ENCODE peak calls at places on chromosomes 11 and 22, in four cellular contexts. X is A549, U is GM12878, N is K562. A is an unnamed sample.
A peak's percentile ranks its signal among the peaks of the same experiment; 100 is the strongest.

GRCh38 chr11:8354622-8355417 is 91.1 kb upstream of the LMO1 start:
- DNase-seq in X (no peak), U (no peak), N (no peak), A (no peak)

GRCh38 chr22:22243033-22243680 is 1.4 kb upstream of the VPREB1 start:
- DNase-seq in X (no peak), U (no peak), N (no peak), A (no peak)

GRCh38 chr11:17371614-17372013 is 16.8 kb downstream of the KCNJ11 start:
- DNase-seq in X (no peak), U (no peak), N (no peak), A (no peak)

GRCh38 chr11:9203715-9204311 is 61.3 kb downstream of the DENND5A start:
- DNase-seq in X (no peak), U (no peak), N (no peak), A (peak; percentile 10)

GRCh38 chr11:97794876-97795275 is 1225.9 kb upstream of the CNTN5 start:
- DNase-seq in X (no peak), U (no peak), N (no peak), A (no peak)

GRCh38 chr22:19448739-19449421 is 1.4 kb upstream of the C22orf39 start:
- DNase-seq in X (no peak), U (no peak), N (no peak), A (no peak)

GRCh38 chr11:113240389-113240788 is 74.0 kb upstream of the TTC12 start:
- DNase-seq in X (no peak), U (no peak), N (no peak), A (no peak)

GRCh38 chr22:23225724-23226496 is 45.6 kb downstream of the BCR start:
- DNase-seq in X (peak; percentile 24), U (no peak), N (peak; percentile 59), A (no peak)

GRCh38 chr11:1574256-1575242 is 2.5 kb upstream of the DUSP8 start:
- DNase-seq in X (peak; percentile 68), U (no peak), N (peak; percentile 86), A (no peak)

GRCh38 chr11:33891714-33892327 is at the start of gene LMO2:
- DNase-seq in X (no peak), U (no peak), N (peak; percentile 56), A (no peak)

GRCh38 chr11:13368041-13368446 is 90.5 kb downstream of the BMAL1 start:
- DNase-seq in X (no peak), U (no peak), N (no peak), A (peak; percentile 9)

GRCh38 chr11:11589385-11589890 is 32.4 kb downstream of the GALNT18 start:
- DNase-seq in X (no peak), U (no peak), N (no peak), A (no peak)

GRCh38 chr11:130650456-130651068 is 202.1 kb downstream of the ADAMTS15 start:
- DNase-seq in X (no peak), U (no peak), N (no peak), A (no peak)

GRCh38 chr11:15742626-15743243 is 613.6 kb downstream of the SOX6 start:
- DNase-seq in X (no peak), U (no peak), N (no peak), A (no peak)

GRCh38 chr11:134036484-134037092 is 32.3 kb upstream of the JAM3 start:
- DNase-seq in X (no peak), U (no peak), N (no peak), A (no peak)

GRCh38 chr22:33014621-33015020 is 43.6 kb downstream of the SYN3 start:
- DNase-seq in X (no peak), U (no peak), N (no peak), A (no peak)

GRCh38 chr11:6505577-6506240 is 8.6 kb downstream of the DNHD1 start:
- DNase-seq in X (peak; percentile 43), U (no peak), N (peak; percentile 33), A (peak; percentile 25)

GRCh38 chr11:60855726-60856633 is at the start of gene PTGDR2:
- DNase-seq in X (no peak), U (no peak), N (peak; percentile 49), A (peak; percentile 71)

GRCh38 chr11:72223615-72224586 is 666 bp upstream of the INPPL1 start:
- DNase-seq in X (no peak), U (no peak), N (peak; percentile 77), A (no peak)

GRCh38 chr11:43997022-43997665 is 50.6 kb upstream of the ACCSL start:
- DNase-seq in X (no peak), U (peak; percentile 4), N (no peak), A (no peak)

GRCh38 chr11:27777013-27777412 is 76.8 kb upstream of the BDNF start:
- DNase-seq in X (no peak), U (no peak), N (no peak), A (no peak)

GRCh38 chr11:34075178-34075820 is 23.8 kb downstream of the CAPRIN1 start:
- DNase-seq in X (no peak), U (no peak), N (no peak), A (no peak)

DNA sequence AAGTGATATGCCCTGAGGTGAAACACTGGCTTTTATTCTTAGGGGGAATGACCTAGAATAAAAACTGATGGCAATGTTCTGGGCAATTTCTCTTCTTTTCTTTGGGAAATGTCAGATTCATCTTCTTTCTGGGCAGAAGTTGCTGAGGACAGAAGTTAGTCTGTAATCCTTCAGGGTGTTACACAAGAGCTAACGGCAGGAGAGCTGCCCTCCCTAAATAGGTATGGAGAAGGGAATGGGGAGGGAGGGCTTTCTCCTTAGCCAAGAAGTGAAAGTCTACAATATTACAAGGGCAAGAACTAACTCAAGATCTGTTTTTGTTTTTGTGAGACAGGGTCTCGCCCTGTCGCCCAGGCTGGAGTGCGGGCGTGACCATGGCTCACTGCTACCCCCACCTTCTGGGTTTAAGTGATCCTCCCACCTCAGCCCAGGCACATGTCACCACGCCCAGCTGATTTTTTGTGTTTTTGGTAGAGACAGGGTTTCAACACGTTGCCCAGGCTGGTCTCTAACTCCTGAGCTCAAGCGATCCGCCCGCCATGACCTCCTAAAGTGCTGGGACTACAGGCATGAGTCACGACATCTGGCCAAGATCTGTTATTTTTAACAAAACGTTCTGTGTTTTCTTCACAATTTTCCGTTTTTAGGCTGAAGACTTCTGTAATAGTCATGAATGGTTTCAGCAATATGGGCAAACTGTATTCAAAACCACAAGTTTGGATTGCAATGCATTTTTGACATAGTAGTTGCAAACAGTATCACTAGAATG is 7.2 kb downstream of the PIWIL4 start:
- DNase-seq in X (no peak), U (no peak), N (no peak), A (no peak)
- TF ChIP-seq POLR2A in X (no peak), U (no peak), N (no peak), A (no peak)

DNA sequence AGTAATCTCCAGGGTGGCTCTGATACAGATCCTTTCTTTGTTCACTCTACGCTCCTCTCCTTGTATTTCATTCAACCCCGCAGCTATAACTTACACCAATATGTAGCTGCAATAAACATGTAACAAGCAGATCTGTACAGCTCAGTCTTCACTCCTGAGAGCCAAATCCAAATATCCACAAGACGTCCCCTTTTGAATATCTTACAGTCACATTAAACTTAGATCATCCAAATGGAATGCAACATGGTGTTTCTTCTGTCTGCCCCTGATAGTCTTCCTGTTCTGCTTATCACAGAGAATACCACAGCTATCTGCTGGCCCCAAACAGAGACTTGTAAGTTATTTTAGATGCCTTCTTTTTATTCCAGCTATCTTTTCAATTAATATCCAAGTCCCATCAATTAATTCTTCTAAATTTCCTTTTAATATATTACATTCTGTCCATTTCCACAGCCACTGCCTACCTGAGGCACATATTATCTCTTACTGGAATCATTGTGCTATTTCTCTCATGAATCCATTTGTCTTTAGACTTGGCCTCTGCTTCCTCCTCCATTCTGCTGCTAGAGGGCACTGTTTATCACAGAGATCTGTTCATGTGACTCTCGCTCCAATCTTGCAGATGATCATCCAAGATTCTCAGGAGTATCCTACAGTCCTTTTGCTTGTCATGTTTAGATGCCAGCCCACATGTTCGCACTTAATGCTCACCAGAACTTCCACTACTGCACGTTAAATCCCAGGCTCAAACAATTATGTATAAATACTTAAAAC is 908.6 kb downstream of the NTM start:
- DNase-seq in X (no peak), U (peak; percentile 4), N (no peak), A (no peak)
- TF ChIP-seq CHD4 in X (no peak), U (no peak), N (no peak), A (no peak)

DNA sequence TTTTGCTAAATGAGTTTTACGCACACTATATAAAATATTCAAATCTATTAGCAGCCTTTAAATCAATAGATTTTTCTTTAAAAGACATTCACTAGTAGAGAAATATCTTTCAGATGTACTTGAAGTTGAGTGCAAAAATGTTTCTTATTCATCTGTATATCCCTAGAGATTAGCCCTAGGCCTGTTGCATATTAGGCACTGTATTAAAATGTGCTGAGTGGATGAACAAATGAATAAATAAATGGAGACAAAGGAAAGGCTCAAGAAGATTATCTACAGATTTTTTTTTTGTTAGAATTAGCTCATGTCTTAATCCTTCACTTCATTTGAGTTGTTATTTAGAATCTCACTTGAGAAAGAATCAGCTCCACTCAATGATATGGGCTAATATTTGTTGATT is 12.0 kb upstream of the MMP13 start:
- DNase-seq in X (no peak), U (no peak), N (no peak), A (no peak)
- TF ChIP-seq POLR2A in X (no peak), U (no peak), N (no peak), A (no peak)

DNA sequence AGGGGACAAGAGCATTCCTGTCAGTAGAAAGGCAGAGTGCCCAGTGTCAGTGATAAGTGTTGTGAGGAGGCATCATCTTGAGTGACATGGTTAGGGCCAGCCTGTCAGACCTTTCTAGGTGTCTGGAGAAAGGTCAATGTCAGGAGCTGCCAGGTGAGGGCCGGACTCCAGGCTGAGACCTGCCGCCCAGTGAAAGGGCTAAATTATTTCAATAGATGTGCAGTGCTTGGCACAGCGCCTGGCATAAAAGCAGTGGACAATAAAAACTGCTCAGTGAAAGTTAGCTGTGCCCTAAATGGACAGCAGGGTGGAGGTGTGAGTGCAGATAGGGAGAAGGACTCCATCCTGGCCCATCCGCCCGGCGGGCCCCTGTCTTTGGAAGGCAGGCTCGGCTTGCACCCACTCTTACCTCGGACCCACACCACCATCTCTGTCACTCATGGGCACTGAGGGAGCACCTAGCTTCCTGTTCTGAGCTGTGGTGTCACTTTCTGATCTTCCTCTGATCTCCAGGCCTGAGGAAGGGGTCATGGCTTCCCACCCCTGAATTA is 23.5 kb upstream of the WNT11 start:
- DNase-seq in X (no peak), U (no peak), N (no peak), A (no peak)
- TF ChIP-seq CHD4 in X (no peak), U (no peak), N (no peak), A (no peak)

GRCh38 chr11:64776425-64776824 is 1.9 kb downstream of the SF1 start:
- DNase-seq in X (no peak), U (no peak), N (no peak), A (no peak)

GRCh38 chr11:64776875-64777274 is 1.5 kb downstream of the SF1 start:
- DNase-seq in X (no peak), U (no peak), N (no peak), A (no peak)

GRCh38 chr11:64778223-64778472 is 194 bp downstream of the SF1 start:
- DNase-seq in X (no peak), U (no peak), N (peak; percentile 84), A (no peak)

GRCh38 chr11:64777449-64778222 is 706 bp downstream of the SF1 start:
- DNase-seq in X (peak; percentile 94), U (no peak), N (peak; percentile 94), A (peak; percentile 58)

GRCh38 chr11:64778473-64779298 is at the start of gene SF1:
- DNase-seq in X (peak; percentile 99), U (peak; percentile 100), N (peak; percentile 96), A (peak; percentile 100)
- TF ChIP-seq POLR2A in X (peak; percentile 61), U (peak; percentile 97), N (peak; percentile 89), A (peak; percentile 97)

A was measured in HepG2.